ENCODE peak calls at places on chromosomes 11 and 22, in five cellular contexts. Q, A, C, F and O are unnamed samples.

GRCh38 chr11:133900176-133901105 is 55.1 kb upstream of the SPATA19 start:
- DNase-seq in F (no peak), A (no peak), C (no peak), Q (no peak), O (no peak)

GRCh38 chr11:46560300-46561025 is 33.4 kb downstream of the AMBRA1 start:
- DNase-seq in A (no peak), C (peak; percentile 41), F (peak; percentile 41), Q (peak; percentile 50), O (no peak)

GRCh38 chr11:76609736-76610370 is 60.7 kb downstream of the LRRC32 start:
- DNase-seq in Q (no peak), C (peak; percentile 79), F (no peak), A (no peak), O (no peak)

GRCh38 chr11:68470304-68470811 is 9.8 kb downstream of the PPP6R3 start:
- DNase-seq in A (no peak), C (no peak), Q (no peak), F (no peak), O (no peak)

GRCh38 chr11:35619754-35620640 is 1.7 kb downstream of the FJX1 start:
- DNase-seq in F (peak; percentile 45), Q (peak; percentile 34), A (peak; percentile 74), C (peak; percentile 46), O (peak; percentile 16)

GRCh38 chr11:65357856-65358356 is 3.4 kb downstream of the TIGD3 start:
- DNase-seq in Q (peak; percentile 35), C (no peak), A (no peak), F (no peak), O (no peak)

GRCh38 chr11:130208241-130209127 is 48.9 kb downstream of the ST14 start:
- DNase-seq in C (no peak), A (no peak), Q (no peak), F (no peak), O (no peak)

GRCh38 chr22:21013742-21014201 is 1.2 kb upstream of the P2RX6 start:
- DNase-seq in F (no peak), C (no peak), Q (no peak), A (no peak), O (no peak)

GRCh38 chr22:41305646-41306045 is 4.3 kb downstream of the ZC3H7B start:
- DNase-seq in C (peak; percentile 56), A (no peak), F (peak; percentile 73), Q (peak; percentile 65), O (no peak)

GRCh38 chr22:46267431-46268279 is at the start of gene TTC38:
- DNase-seq in C (peak; percentile 78), A (peak; percentile 86), F (peak; percentile 60), Q (peak; percentile 79), O (peak; percentile 57)

DNA sequence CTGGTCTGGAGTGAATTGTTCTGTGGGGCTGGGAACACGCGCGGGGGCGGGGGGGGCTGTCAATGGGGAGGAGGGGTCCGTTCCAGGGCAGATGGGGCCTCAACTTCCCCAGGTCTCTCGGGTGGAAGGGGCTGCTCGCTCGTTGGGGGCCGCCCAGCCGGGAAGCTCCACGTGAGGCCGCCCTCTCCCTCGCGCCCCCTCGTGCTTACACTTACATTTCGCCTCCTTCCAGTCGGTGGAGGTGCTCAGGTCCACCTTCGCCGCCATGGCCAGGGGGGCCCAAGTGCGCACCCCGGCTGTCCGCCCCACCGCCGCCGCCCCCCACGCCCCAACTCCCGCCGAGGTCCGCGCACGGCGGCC is 451 bp downstream of the MACROD1 start:
- DNase-seq in A (peak; percentile 43), Q (no peak), F (no peak), C (no peak), O (no peak)
- TF ChIP-seq CTCF in A (no peak), Q (no peak), F (peak; percentile 13), C (no peak), O (no peak)

GRCh38 chr11:80837051-80837450 is 1396.2 kb upstream of the TENM4 start:
- DNase-seq in C (no peak), F (no peak), Q (no peak), A (no peak), O (no peak)
- TF ChIP-seq CTCF in C (no peak), F (no peak), Q (no peak), A (no peak), O (no peak)

GRCh38 chr11:131785801-131786200 is 415.4 kb downstream of the NTM start:
- DNase-seq in A (no peak), F (no peak), Q (no peak), C (no peak), O (no peak)

GRCh38 chr11:131787119-131787518 is 416.7 kb downstream of the NTM start:
- DNase-seq in C (no peak), Q (no peak), F (no peak), A (no peak), O (no peak)
- TF ChIP-seq CTCF in C (no peak), Q (no peak), F (no peak), A (no peak), O (no peak)

GRCh38 chr11:38814670-38815069 is 2216.6 kb upstream of the RAG2 start:
- DNase-seq in A (no peak), C (peak; percentile 49), Q (peak; percentile 74), F (peak; percentile 58), O (no peak)
- TF ChIP-seq CTCF in A (no peak), C (no peak), Q (no peak), F (no peak), O (no peak)

GRCh38 chr11:108873305-108873704 is 208.4 kb downstream of the DDX10 start:
- DNase-seq in A (no peak), F (peak; percentile 17), Q (no peak), C (peak; percentile 78), O (no peak)

GRCh38 chr11:108872781-108873291 is 208.0 kb downstream of the DDX10 start:
- DNase-seq in A (no peak), C (peak; percentile 66), Q (no peak), F (peak; percentile 15), O (no peak)

GRCh38 chr11:108870373-108871020 is 205.6 kb downstream of the DDX10 start:
- DNase-seq in A (no peak), C (peak; percentile 86), Q (peak; percentile 74), F (peak; percentile 87), O (no peak)

GRCh38 chr11:108871867-108872266 is 207.0 kb downstream of the DDX10 start:
- DNase-seq in C (peak; percentile 10), Q (no peak), A (no peak), F (no peak), O (no peak)

DNA sequence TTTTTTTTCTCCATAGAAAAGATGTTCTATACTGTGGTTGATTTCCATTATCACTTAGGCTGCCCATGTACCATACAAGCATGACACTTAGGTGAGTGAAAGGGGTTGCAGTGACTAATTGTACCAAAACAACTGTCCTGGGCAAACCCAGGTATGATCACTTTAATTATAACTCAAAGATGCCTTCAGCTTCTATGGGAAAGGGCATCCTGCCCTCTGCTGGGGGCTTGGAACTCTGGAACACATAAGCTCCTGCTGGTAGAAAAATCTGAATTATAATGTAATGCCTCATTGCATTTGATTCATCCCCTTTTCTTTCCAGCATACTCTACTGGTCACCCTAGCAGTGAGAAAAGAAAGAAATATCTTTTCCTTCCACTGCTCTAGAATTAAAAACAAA is 206.3 kb downstream of the DDX10 start:
- DNase-seq in C (peak; percentile 81), F (peak; percentile 75), Q (peak; percentile 78), A (no peak), O (no peak)
- TF ChIP-seq CTCF in C (peak; percentile 78), F (peak; percentile 68), Q (peak; percentile 76), A (peak; percentile 24), O (no peak)